ENCODE peak calls at places on chromosomes 6 and 20, in six cellular contexts. One of them, this sample, is unnamed.

GRCh38 chr6:100269189-100269588 is 195.5 kb downstream of the SIM1 start:
- DNase-seq in small intestine: no peak
- DNase-seq in CD8-positive, alpha-beta T cell: no peak
- DNase-seq in uterus: no peak
- DNase-seq in body of pancreas: no peak
- DNase-seq in A549: peak; percentile 7
- DNase-seq in this sample: peak; percentile 78

GRCh38 chr6:10215711-10216110 is 199.2 kb downstream of the TFAP2A start:
- DNase-seq in small intestine: no peak
- DNase-seq in CD8-positive, alpha-beta T cell: no peak
- DNase-seq in uterus: no peak
- DNase-seq in body of pancreas: no peak
- DNase-seq in A549: no peak
- DNase-seq in this sample: no peak

GRCh38 chr6:35297541-35298481 is at the start of gene DEF6:
- DNase-seq in small intestine: peak; percentile 87
- DNase-seq in CD8-positive, alpha-beta T cell: peak; percentile 82
- DNase-seq in uterus: peak; percentile 68
- DNase-seq in body of pancreas: peak; percentile 93
- DNase-seq in A549: peak; percentile 31
- DNase-seq in this sample: peak; percentile 18

GRCh38 chr6:20464041-20464440 is 62.4 kb downstream of the E2F3 start:
- DNase-seq in small intestine: no peak
- DNase-seq in CD8-positive, alpha-beta T cell: no peak
- DNase-seq in uterus: no peak
- DNase-seq in body of pancreas: no peak
- DNase-seq in A549: no peak
- DNase-seq in this sample: no peak

GRCh38 chr6:139881728-139882211 is 507.3 kb upstream of the CITED2 start:
- DNase-seq in small intestine: peak; percentile 49
- DNase-seq in CD8-positive, alpha-beta T cell: no peak
- DNase-seq in uterus: no peak
- DNase-seq in body of pancreas: peak; percentile 43
- DNase-seq in A549: peak; percentile 36
- DNase-seq in this sample: peak; percentile 52

GRCh38 chr20:58890073-58890453 is 37.5 kb downstream of the GNAS start:
- DNase-seq in small intestine: peak; percentile 7
- DNase-seq in CD8-positive, alpha-beta T cell: no peak
- DNase-seq in uterus: no peak
- DNase-seq in body of pancreas: no peak
- DNase-seq in A549: no peak
- DNase-seq in this sample: no peak

GRCh38 chr6:87698618-87699017 is 3.4 kb downstream of the AKIRIN2 start:
- DNase-seq in small intestine: peak; percentile 48
- DNase-seq in CD8-positive, alpha-beta T cell: no peak
- DNase-seq in uterus: no peak
- DNase-seq in body of pancreas: no peak
- DNase-seq in A549: no peak
- DNase-seq in this sample: peak; percentile 48

GRCh38 chr6:106334646-106335448 is 9.3 kb upstream of the ATG5 start:
- DNase-seq in small intestine: peak; percentile 61
- DNase-seq in CD8-positive, alpha-beta T cell: peak; percentile 25
- DNase-seq in uterus: peak; percentile 33
- DNase-seq in body of pancreas: peak; percentile 72
- DNase-seq in A549: peak; percentile 47
- DNase-seq in this sample: peak; percentile 82

GRCh38 chr20:1674361-1674760 is 16.8 kb upstream of the SIRPG start:
- DNase-seq in small intestine: peak; percentile 59
- DNase-seq in CD8-positive, alpha-beta T cell: peak; percentile 37
- DNase-seq in uterus: no peak
- DNase-seq in body of pancreas: no peak
- DNase-seq in A549: no peak
- DNase-seq in this sample: no peak

GRCh38 chr6:135665935-135666334 is 168.4 kb upstream of the AHI1 start:
- DNase-seq in small intestine: no peak
- DNase-seq in CD8-positive, alpha-beta T cell: no peak
- DNase-seq in uterus: no peak
- DNase-seq in body of pancreas: no peak
- DNase-seq in A549: no peak
- DNase-seq in this sample: no peak

GRCh38 chr6:17202526-17202925 is 78.6 kb upstream of the RBM24 start:
- DNase-seq in small intestine: peak; percentile 12
- DNase-seq in CD8-positive, alpha-beta T cell: no peak
- DNase-seq in uterus: no peak
- DNase-seq in body of pancreas: no peak
- DNase-seq in A549: no peak
- DNase-seq in this sample: peak; percentile 28

GRCh38 chr20:38136421-38137245 is 28.4 kb downstream of the TGM2 start:
- DNase-seq in small intestine: no peak
- DNase-seq in CD8-positive, alpha-beta T cell: no peak
- DNase-seq in uterus: no peak
- DNase-seq in body of pancreas: no peak
- DNase-seq in A549: no peak
- DNase-seq in this sample: no peak

GRCh38 chr6:152087701-152088100 is 280.2 kb downstream of the ESR1 start:
- DNase-seq in small intestine: no peak
- DNase-seq in CD8-positive, alpha-beta T cell: no peak
- DNase-seq in uterus: no peak
- DNase-seq in body of pancreas: no peak
- DNase-seq in A549: no peak
- DNase-seq in this sample: no peak

GRCh38 chr6:140041056-140041455 is 666.6 kb upstream of the CITED2 start:
- DNase-seq in small intestine: no peak
- DNase-seq in CD8-positive, alpha-beta T cell: no peak
- DNase-seq in uterus: no peak
- DNase-seq in body of pancreas: no peak
- DNase-seq in A549: no peak
- DNase-seq in this sample: no peak

GRCh38 chr6:114430534-114431124 is 87.8 kb upstream of the HS3ST5 start:
- DNase-seq in small intestine: no peak
- DNase-seq in CD8-positive, alpha-beta T cell: no peak
- DNase-seq in uterus: no peak
- DNase-seq in body of pancreas: no peak
- DNase-seq in A549: no peak
- DNase-seq in this sample: no peak

GRCh38 chr6:327538-328183 is 35.4 kb downstream of the DUSP22 start:
- DNase-seq in small intestine: no peak
- DNase-seq in CD8-positive, alpha-beta T cell: no peak
- DNase-seq in uterus: no peak
- DNase-seq in body of pancreas: no peak
- DNase-seq in A549: no peak
- DNase-seq in this sample: peak; percentile 48

GRCh38 chr6:97198181-97198580 is 84.8 kb downstream of the MMS22L start:
- DNase-seq in small intestine: no peak
- DNase-seq in CD8-positive, alpha-beta T cell: no peak
- DNase-seq in uterus: no peak
- DNase-seq in body of pancreas: no peak
- DNase-seq in A549: no peak
- DNase-seq in this sample: no peak

GRCh38 chr20:32859961-32860360 is 1.2 kb downstream of the EFCAB8 start:
- DNase-seq in small intestine: no peak
- DNase-seq in CD8-positive, alpha-beta T cell: no peak
- DNase-seq in uterus: no peak
- DNase-seq in body of pancreas: no peak
- DNase-seq in A549: no peak
- DNase-seq in this sample: no peak

GRCh38 chr6:32668226-32668747 is 1.8 kb upstream of the HLA-DQB1 start:
- DNase-seq in small intestine: peak; percentile 96
- DNase-seq in CD8-positive, alpha-beta T cell: no peak
- DNase-seq in uterus: peak; percentile 28
- DNase-seq in body of pancreas: peak; percentile 76
- DNase-seq in A549: no peak
- DNase-seq in this sample: no peak

GRCh38 chr6:12270551-12271228 is 19.5 kb upstream of the EDN1 start:
- DNase-seq in small intestine: peak; percentile 68
- DNase-seq in CD8-positive, alpha-beta T cell: no peak
- DNase-seq in uterus: no peak
- DNase-seq in body of pancreas: no peak
- DNase-seq in A549: no peak
- DNase-seq in this sample: no peak

GRCh38 chr6:155004576-155005345 is 9.6 kb downstream of the TIAM2 start:
- DNase-seq in small intestine: no peak
- DNase-seq in CD8-positive, alpha-beta T cell: no peak
- DNase-seq in uterus: no peak
- DNase-seq in body of pancreas: no peak
- DNase-seq in A549: no peak
- DNase-seq in this sample: no peak

GRCh38 chr6:152973916-152974315 is 8.9 kb downstream of the FBXO5 start:
- DNase-seq in small intestine: no peak
- DNase-seq in CD8-positive, alpha-beta T cell: no peak
- DNase-seq in uterus: no peak
- DNase-seq in body of pancreas: no peak
- DNase-seq in A549: no peak
- DNase-seq in this sample: no peak

GRCh38 chr6:56051199-56051598 is 175.8 kb upstream of the BMP5 start:
- DNase-seq in small intestine: no peak
- DNase-seq in CD8-positive, alpha-beta T cell: no peak
- DNase-seq in uterus: no peak
- DNase-seq in body of pancreas: no peak
- DNase-seq in A549: no peak
- DNase-seq in this sample: no peak
- H3K4me1 ChIP-seq in small intestine: no peaks in the 10 kb centered on the region
- H3K4me1 ChIP-seq in CD8-positive, alpha-beta T cell: no peaks in the 10 kb centered on the region
- H3K4me1 ChIP-seq in uterus: no peaks in the 10 kb centered on the region
- H3K4me1 ChIP-seq in body of pancreas: no peaks in the 10 kb centered on the region
- H3K4me1 ChIP-seq in A549: no peaks in the 10 kb centered on the region
- H3K4me1 ChIP-seq in this sample: peaks cover 19% of the 10 kb centered on the region

GRCh38 chr20:56091635-56092180 is 86.4 kb upstream of the CBLN4 start:
- DNase-seq in small intestine: no peak
- DNase-seq in CD8-positive, alpha-beta T cell: no peak
- DNase-seq in uterus: no peak
- DNase-seq in body of pancreas: no peak
- DNase-seq in A549: no peak
- DNase-seq in this sample: no peak
- H3K9me3 ChIP-seq in small intestine: peaks cover 1% of the 10 kb centered on the region
- H3K9me3 ChIP-seq in CD8-positive, alpha-beta T cell: no peaks in the 10 kb centered on the region
- H3K9me3 ChIP-seq in uterus: no peaks in the 10 kb centered on the region
- H3K9me3 ChIP-seq in body of pancreas: no peaks in the 10 kb centered on the region
- H3K9me3 ChIP-seq in A549: peaks cover 3% of the 10 kb centered on the region
- H3K9me3 ChIP-seq in this sample: peaks cover 8% of the 10 kb centered on the region

GRCh38 chr6:107493158-107494057 is 3.5 kb downstream of the SOBP start:
- DNase-seq in small intestine: no peak
- DNase-seq in CD8-positive, alpha-beta T cell: no peak
- DNase-seq in uterus: no peak
- DNase-seq in body of pancreas: peak; percentile 6
- DNase-seq in A549: no peak
- DNase-seq in this sample: peak; percentile 74
- H3K4me1 ChIP-seq in small intestine: peaks cover 2% of the 10 kb centered on the region
- H3K4me1 ChIP-seq in CD8-positive, alpha-beta T cell: peaks cover 20% of the 10 kb centered on the region
- H3K4me1 ChIP-seq in uterus: no peaks in the 10 kb centered on the region
- H3K4me1 ChIP-seq in body of pancreas: peaks cover 21% of the 10 kb centered on the region
- H3K4me1 ChIP-seq in A549: no peaks in the 10 kb centered on the region
- H3K4me1 ChIP-seq in this sample: peaks cover 73% of the 10 kb centered on the region

DNA sequence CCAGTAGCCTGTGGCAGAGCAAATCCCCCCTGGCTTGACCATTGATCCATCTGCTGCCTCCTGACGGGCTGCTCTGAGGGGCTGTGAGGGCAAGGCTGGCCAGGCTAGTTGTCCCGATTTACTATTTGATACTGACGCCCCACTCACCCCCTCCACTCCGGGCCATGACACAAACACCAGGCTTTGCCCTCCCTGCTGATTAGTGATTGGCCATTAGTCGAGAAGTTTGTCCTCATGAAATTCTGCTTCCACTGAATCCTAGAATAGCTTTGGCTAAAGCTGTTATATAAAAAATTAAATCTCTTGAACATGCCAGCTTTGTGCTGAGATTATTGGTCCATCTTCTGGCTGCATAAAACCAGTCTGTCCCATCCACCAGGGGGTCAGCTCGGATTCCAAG is at the start of gene GABRR2:
- DNase-seq in small intestine: no peak
- DNase-seq in CD8-positive, alpha-beta T cell: no peak
- DNase-seq in uterus: no peak
- DNase-seq in body of pancreas: no peak
- DNase-seq in A549: no peak
- DNase-seq in this sample: no peak
- H3K9me3 ChIP-seq in small intestine: no peaks in the 10 kb centered on the region
- H3K9me3 ChIP-seq in CD8-positive, alpha-beta T cell: no peaks in the 10 kb centered on the region
- H3K9me3 ChIP-seq in uterus: no peaks in the 10 kb centered on the region
- H3K9me3 ChIP-seq in body of pancreas: no peaks in the 10 kb centered on the region
- H3K9me3 ChIP-seq in A549: no peaks in the 10 kb centered on the region
- H3K9me3 ChIP-seq in this sample: no peaks in the 10 kb centered on the region

DNA sequence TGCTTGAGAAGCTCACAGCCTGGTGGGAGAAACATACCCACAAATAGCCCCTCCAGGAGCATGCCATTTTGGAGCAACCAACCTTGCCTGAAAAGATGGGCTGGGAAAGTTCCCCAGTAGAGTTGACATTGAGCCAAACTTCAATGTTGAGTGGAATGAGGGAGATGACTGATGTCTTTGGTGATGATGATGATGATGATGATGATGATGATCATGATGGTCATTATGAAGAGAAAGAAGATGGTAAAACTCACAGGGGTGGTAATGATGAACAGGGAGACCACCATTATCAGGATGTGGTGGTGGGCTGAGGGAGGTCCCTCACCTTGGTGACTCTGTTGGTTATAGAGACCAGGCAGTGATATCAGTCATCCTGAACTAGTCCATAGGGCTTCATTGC is 283.9 kb upstream of the RNF24 start:
- DNase-seq in small intestine: no peak
- DNase-seq in CD8-positive, alpha-beta T cell: no peak
- DNase-seq in uterus: no peak
- DNase-seq in body of pancreas: no peak
- DNase-seq in A549: no peak
- DNase-seq in this sample: no peak
- H3K4me1 ChIP-seq in small intestine: no peaks in the 10 kb centered on the region
- H3K4me1 ChIP-seq in CD8-positive, alpha-beta T cell: no peaks in the 10 kb centered on the region
- H3K4me1 ChIP-seq in uterus: no peaks in the 10 kb centered on the region
- H3K4me1 ChIP-seq in body of pancreas: no peaks in the 10 kb centered on the region
- H3K4me1 ChIP-seq in A549: no peaks in the 10 kb centered on the region
- H3K4me1 ChIP-seq in this sample: peaks cover 12% of the 10 kb centered on the region

GRCh38 chr6:5307058-5307457 is 45.7 kb downstream of the FARS2 start:
- DNase-seq in small intestine: no peak
- DNase-seq in CD8-positive, alpha-beta T cell: no peak
- DNase-seq in uterus: no peak
- DNase-seq in body of pancreas: no peak
- DNase-seq in A549: no peak
- DNase-seq in this sample: no peak

GRCh38 chr6:5302220-5302946 is 41.1 kb downstream of the FARS2 start:
- DNase-seq in small intestine: no peak
- DNase-seq in CD8-positive, alpha-beta T cell: no peak
- DNase-seq in uterus: no peak
- DNase-seq in body of pancreas: no peak
- DNase-seq in A549: no peak
- DNase-seq in this sample: no peak

GRCh38 chr6:5305968-5306626 is 44.8 kb downstream of the FARS2 start:
- DNase-seq in small intestine: peak; percentile 35
- DNase-seq in CD8-positive, alpha-beta T cell: no peak
- DNase-seq in uterus: no peak
- DNase-seq in body of pancreas: no peak
- DNase-seq in A549: no peak
- DNase-seq in this sample: no peak

GRCh38 chr6:5302995-5303622 is 41.8 kb downstream of the FARS2 start:
- DNase-seq in small intestine: peak; percentile 76
- DNase-seq in CD8-positive, alpha-beta T cell: peak; percentile 25
- DNase-seq in uterus: no peak
- DNase-seq in body of pancreas: peak; percentile 79
- DNase-seq in A549: peak; percentile 52
- DNase-seq in this sample: peak; percentile 16

GRCh38 chr6:5303711-5304110 is 42.4 kb downstream of the FARS2 start:
- DNase-seq in small intestine: no peak
- DNase-seq in CD8-positive, alpha-beta T cell: no peak
- DNase-seq in uterus: no peak
- DNase-seq in body of pancreas: no peak
- DNase-seq in A549: no peak
- DNase-seq in this sample: no peak
- H3K9me3 ChIP-seq in small intestine: no peaks in the 10 kb centered on the region
- H3K9me3 ChIP-seq in CD8-positive, alpha-beta T cell: no peaks in the 10 kb centered on the region
- H3K9me3 ChIP-seq in uterus: no peaks in the 10 kb centered on the region
- H3K9me3 ChIP-seq in body of pancreas: no peaks in the 10 kb centered on the region
- H3K9me3 ChIP-seq in A549: no peaks in the 10 kb centered on the region
- H3K9me3 ChIP-seq in this sample: no peaks in the 10 kb centered on the region

This sample was measured in adipocyte.